ENCODE peak calls at places on chromosomes 1 and 21, in six cellular contexts. One of them, this sample, is unnamed.

GRCh38 chr1:90721210-90722194 is 4.4 kb upstream of the BARHL2 start:
- DNase-seq in Caco-2: peak; percentile 57
- DNase-seq in kidney: no peak
- DNase-seq in heart left ventricle: peak; percentile 77
- DNase-seq in HepG2: peak; percentile 42
- DNase-seq in kidney epithelial cell: no peak
- DNase-seq in this sample: peak; percentile 1

GRCh38 chr1:22636369-22636768 is at the start of gene C1QA:
- DNase-seq in HepG2: no peak
- DNase-seq in Caco-2: no peak
- DNase-seq in heart left ventricle: peak; percentile 86
- DNase-seq in kidney epithelial cell: no peak
- DNase-seq in kidney: peak; percentile 91
- DNase-seq in this sample: no peak

GRCh38 chr1:92483442-92484170 is 3.1 kb downstream of the GFI1 start:
- DNase-seq in Caco-2: peak; percentile 48
- DNase-seq in heart left ventricle: no peak
- DNase-seq in HepG2: no peak
- DNase-seq in kidney epithelial cell: no peak
- DNase-seq in kidney: peak; percentile 70
- DNase-seq in this sample: no peak

GRCh38 chr1:78157162-78157561 is 111.4 kb downstream of the GIPC2 start:
- DNase-seq in HepG2: no peak
- DNase-seq in Caco-2: no peak
- DNase-seq in kidney epithelial cell: no peak
- DNase-seq in heart left ventricle: no peak
- DNase-seq in kidney: no peak
- DNase-seq in this sample: no peak

GRCh38 chr1:98119793-98120192 is 199.0 kb upstream of the DPYD start:
- DNase-seq in heart left ventricle: no peak
- DNase-seq in kidney epithelial cell: no peak
- DNase-seq in Caco-2: peak; percentile 26
- DNase-seq in kidney: no peak
- DNase-seq in HepG2: no peak
- DNase-seq in this sample: no peak

GRCh38 chr1:92934395-92935378 is 26.6 kb downstream of the DIPK1A start:
- DNase-seq in kidney epithelial cell: no peak
- DNase-seq in kidney: peak; percentile 89
- DNase-seq in heart left ventricle: peak; percentile 65
- DNase-seq in Caco-2: no peak
- DNase-seq in HepG2: no peak
- DNase-seq in this sample: peak; percentile 53

GRCh38 chr1:153957744-153958110 is 685 bp downstream of the CRTC2 start:
- DNase-seq in kidney epithelial cell: no peak
- DNase-seq in heart left ventricle: no peak
- DNase-seq in Caco-2: no peak
- DNase-seq in HepG2: no peak
- DNase-seq in kidney: no peak
- DNase-seq in this sample: no peak

GRCh38 chr1:11285883-11286734 is 13.1 kb downstream of the UBIAD1 start:
- DNase-seq in Caco-2: no peak
- DNase-seq in heart left ventricle: peak; percentile 3
- DNase-seq in kidney epithelial cell: no peak
- DNase-seq in HepG2: no peak
- DNase-seq in kidney: no peak
- DNase-seq in this sample: no peak

GRCh38 chr21:15080504-15080903 is 15.7 kb upstream of the NRIP1 start:
- DNase-seq in kidney: no peak
- DNase-seq in HepG2: no peak
- DNase-seq in heart left ventricle: no peak
- DNase-seq in kidney epithelial cell: no peak
- DNase-seq in Caco-2: no peak
- DNase-seq in this sample: no peak

GRCh38 chr1:40866408-40866788 is 4.2 kb upstream of the CITED4 start:
- DNase-seq in HepG2: peak; percentile 58
- DNase-seq in kidney epithelial cell: no peak
- DNase-seq in Caco-2: no peak
- DNase-seq in kidney: no peak
- DNase-seq in heart left ventricle: no peak
- DNase-seq in this sample: no peak

GRCh38 chr1:21219674-21220073 is 43.0 kb upstream of the EIF4G3 start:
- DNase-seq in Caco-2: no peak
- DNase-seq in HepG2: no peak
- DNase-seq in heart left ventricle: no peak
- DNase-seq in kidney: peak; percentile 71
- DNase-seq in kidney epithelial cell: no peak
- DNase-seq in this sample: no peak

GRCh38 chr1:9389969-9390368 is 97.3 kb downstream of the SPSB1 start:
- DNase-seq in HepG2: no peak
- DNase-seq in Caco-2: no peak
- DNase-seq in kidney epithelial cell: no peak
- DNase-seq in heart left ventricle: no peak
- DNase-seq in kidney: no peak
- DNase-seq in this sample: no peak

GRCh38 chr1:21671915-21672314 is 2.8 kb upstream of the RAP1GAP start:
- DNase-seq in HepG2: no peak
- DNase-seq in kidney epithelial cell: no peak
- DNase-seq in heart left ventricle: no peak
- DNase-seq in kidney: no peak
- DNase-seq in Caco-2: no peak
- DNase-seq in this sample: no peak

GRCh38 chr1:237394263-237394662 is 352.3 kb downstream of the RYR2 start:
- DNase-seq in Caco-2: no peak
- DNase-seq in kidney epithelial cell: no peak
- DNase-seq in HepG2: no peak
- DNase-seq in kidney: no peak
- DNase-seq in heart left ventricle: no peak
- DNase-seq in this sample: no peak

GRCh38 chr1:208245185-208245705 is 1.1 kb upstream of the PLXNA2 start:
- DNase-seq in kidney: peak; percentile 92
- DNase-seq in kidney epithelial cell: peak; percentile 72
- DNase-seq in Caco-2: peak; percentile 83
- DNase-seq in heart left ventricle: peak; percentile 89
- DNase-seq in HepG2: peak; percentile 85
- DNase-seq in this sample: peak; percentile 58

GRCh38 chr1:177306981-177307380 is 136.2 kb downstream of the BRINP2 start:
- DNase-seq in heart left ventricle: no peak
- DNase-seq in HepG2: no peak
- DNase-seq in Caco-2: no peak
- DNase-seq in kidney epithelial cell: no peak
- DNase-seq in kidney: no peak
- DNase-seq in this sample: no peak

GRCh38 chr1:46081206-46081605 is 51.2 kb downstream of the PIK3R3 start:
- DNase-seq in Caco-2: no peak
- DNase-seq in kidney epithelial cell: no peak
- DNase-seq in kidney: no peak
- DNase-seq in heart left ventricle: no peak
- DNase-seq in HepG2: no peak
- DNase-seq in this sample: no peak

GRCh38 chr1:230385930-230386329 is 40.2 kb downstream of the PGBD5 start:
- DNase-seq in heart left ventricle: no peak
- DNase-seq in Caco-2: no peak
- DNase-seq in kidney: no peak
- DNase-seq in HepG2: no peak
- DNase-seq in kidney epithelial cell: no peak
- DNase-seq in this sample: no peak

GRCh38 chr1:31714442-31715096 is 10.8 kb upstream of the COL16A1 start:
- DNase-seq in Caco-2: peak; percentile 17
- DNase-seq in kidney epithelial cell: no peak
- DNase-seq in heart left ventricle: peak; percentile 84
- DNase-seq in HepG2: peak; percentile 39
- DNase-seq in kidney: peak; percentile 92
- DNase-seq in this sample: peak; percentile 52
- TF ChIP-seq CTCF in Caco-2: peak; percentile 20
- TF ChIP-seq CTCF in kidney epithelial cell: peak; percentile 56
- TF ChIP-seq CTCF in heart left ventricle: peak; percentile 47
- TF ChIP-seq CTCF in HepG2: peak; percentile 77
- TF ChIP-seq CTCF in kidney: peak; percentile 39
- TF ChIP-seq CTCF in this sample: peak; percentile 65

GRCh38 chr1:160579216-160579701 is at the start of gene CD84:
- DNase-seq in kidney epithelial cell: no peak
- DNase-seq in heart left ventricle: no peak
- DNase-seq in kidney: no peak
- DNase-seq in HepG2: no peak
- DNase-seq in Caco-2: no peak
- DNase-seq in this sample: no peak
- H3K4me3 ChIP-seq in kidney epithelial cell: no peak within 1 kb of the TSS
- H3K4me3 ChIP-seq in heart left ventricle: peak within 1 kb of the TSS; percentile 65
- H3K4me3 ChIP-seq in kidney: no peak within 1 kb of the TSS
- H3K4me3 ChIP-seq in HepG2: no peak within 1 kb of the TSS
- H3K4me3 ChIP-seq in Caco-2: no peak within 1 kb of the TSS
- H3K4me3 ChIP-seq in this sample: no peak within 1 kb of the TSS

DNA sequence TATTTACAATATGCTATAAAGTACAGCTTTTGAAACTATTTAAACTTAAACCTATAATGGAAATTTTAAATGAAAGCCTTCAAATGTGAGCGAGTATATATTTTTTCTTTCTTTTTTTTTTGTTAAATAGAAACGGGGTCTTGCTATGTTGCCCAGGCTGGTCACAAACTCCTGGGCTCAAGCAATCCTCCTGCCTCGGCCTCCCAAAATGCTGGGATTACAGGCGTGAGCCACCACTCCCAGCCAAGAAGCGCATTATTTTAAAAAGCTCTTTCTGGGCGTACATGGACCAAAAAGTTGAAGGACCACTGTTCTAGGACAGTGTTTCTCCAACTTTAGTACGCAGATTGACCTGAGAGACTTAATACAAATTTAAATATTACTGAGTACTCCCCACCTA is 87.5 kb downstream of the TRIM33 start:
- DNase-seq in kidney: no peak
- DNase-seq in HepG2: no peak
- DNase-seq in Caco-2: no peak
- DNase-seq in kidney epithelial cell: no peak
- DNase-seq in heart left ventricle: no peak
- DNase-seq in this sample: no peak
- H3K36me3 ChIP-seq in kidney: peaks cover 55% of the 10 kb centered on the region
- H3K36me3 ChIP-seq in HepG2: peaks cover 72% of the 10 kb centered on the region
- H3K36me3 ChIP-seq in Caco-2: no peaks in the 10 kb centered on the region
- H3K36me3 ChIP-seq in kidney epithelial cell: peaks cover 2% of the 10 kb centered on the region
- H3K36me3 ChIP-seq in heart left ventricle: peaks cover 26% of the 10 kb centered on the region
- H3K36me3 ChIP-seq in this sample: peaks cover 6% of the 10 kb centered on the region

DNA sequence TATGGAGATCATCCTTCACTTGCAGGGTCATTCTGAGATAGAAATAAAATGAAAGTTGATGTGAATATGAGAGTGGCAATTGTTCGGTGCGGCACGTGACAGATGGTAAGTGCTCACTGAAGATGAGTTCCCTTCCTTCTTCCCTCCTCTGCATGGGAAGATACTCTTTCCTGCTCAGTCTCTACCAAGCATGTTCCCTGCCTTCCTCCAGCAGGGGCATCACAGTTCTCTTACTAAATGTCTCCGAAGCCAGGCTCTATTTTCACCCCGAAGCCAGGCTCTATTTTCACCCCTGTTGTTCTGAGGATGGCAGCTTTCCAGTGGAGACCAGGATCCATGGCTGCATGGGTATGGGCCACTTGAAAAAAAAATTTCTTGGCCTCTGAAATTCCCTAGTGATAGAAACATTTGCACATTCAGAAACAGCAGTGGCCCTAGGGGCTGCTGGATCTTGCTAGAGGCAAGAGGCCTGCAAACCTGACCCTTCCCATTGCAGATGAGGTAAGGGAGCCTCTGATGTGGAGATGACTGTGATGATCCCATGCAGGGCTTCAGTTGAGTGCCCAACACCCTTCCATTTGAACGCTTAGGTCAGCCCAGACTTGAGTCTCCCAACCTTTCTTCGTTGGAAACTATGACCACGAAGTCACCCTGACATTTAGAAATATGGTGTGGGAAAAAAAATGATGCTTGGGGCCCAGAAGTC is 123.7 kb upstream of the HMGB4 start:
- DNase-seq in heart left ventricle: no peak
- DNase-seq in HepG2: no peak
- DNase-seq in kidney: no peak
- DNase-seq in kidney epithelial cell: no peak
- DNase-seq in Caco-2: no peak
- DNase-seq in this sample: no peak
- TF ChIP-seq CTCF in heart left ventricle: no peak
- TF ChIP-seq CTCF in HepG2: no peak
- TF ChIP-seq CTCF in kidney: no peak
- TF ChIP-seq CTCF in kidney epithelial cell: no peak
- TF ChIP-seq CTCF in Caco-2: no peak
- TF ChIP-seq CTCF in this sample: peak; percentile 7

GRCh38 chr21:42526379-42526727 is 12.7 kb downstream of the SLC37A1 start:
- DNase-seq in kidney: peak; percentile 77
- DNase-seq in Caco-2: no peak
- DNase-seq in HepG2: peak; percentile 75
- DNase-seq in kidney epithelial cell: no peak
- DNase-seq in heart left ventricle: peak; percentile 74
- DNase-seq in this sample: no peak

GRCh38 chr21:42523941-42524340 is 10.3 kb downstream of the SLC37A1 start:
- DNase-seq in kidney epithelial cell: no peak
- DNase-seq in heart left ventricle: no peak
- DNase-seq in kidney: no peak
- DNase-seq in Caco-2: no peak
- DNase-seq in HepG2: no peak
- DNase-seq in this sample: no peak

GRCh38 chr21:42525676-42526378 is 12.2 kb downstream of the SLC37A1 start:
- DNase-seq in heart left ventricle: no peak
- DNase-seq in HepG2: no peak
- DNase-seq in Caco-2: no peak
- DNase-seq in kidney epithelial cell: no peak
- DNase-seq in kidney: no peak
- DNase-seq in this sample: no peak

GRCh38 chr21:42524341-42525227 is 10.9 kb downstream of the SLC37A1 start:
- DNase-seq in Caco-2: no peak
- DNase-seq in kidney epithelial cell: no peak
- DNase-seq in heart left ventricle: peak; percentile 75
- DNase-seq in kidney: no peak
- DNase-seq in HepG2: peak; percentile 9
- DNase-seq in this sample: peak; percentile 25

GRCh38 chr21:42525228-42525604 is 11.6 kb downstream of the SLC37A1 start:
- DNase-seq in HepG2: no peak
- DNase-seq in kidney epithelial cell: no peak
- DNase-seq in kidney: no peak
- DNase-seq in Caco-2: no peak
- DNase-seq in heart left ventricle: no peak
- DNase-seq in this sample: no peak
- H3K4me3 ChIP-seq in HepG2: no peak overlapping the region
- H3K4me3 ChIP-seq in kidney epithelial cell: no peak overlapping the region
- H3K4me3 ChIP-seq in kidney: no peak overlapping the region
- H3K4me3 ChIP-seq in Caco-2: no peak overlapping the region
- H3K4me3 ChIP-seq in heart left ventricle: peak overlapping the region; percentile 31
- H3K4me3 ChIP-seq in this sample: no peak overlapping the region

GRCh38 chr1:100147875-100148274 is 14.9 kb downstream of the TRMT13 start:
- DNase-seq in heart left ventricle: no peak
- DNase-seq in kidney epithelial cell: no peak
- DNase-seq in Caco-2: no peak
- DNase-seq in kidney: no peak
- DNase-seq in HepG2: no peak
- DNase-seq in this sample: no peak
- H3K36me3 ChIP-seq in heart left ventricle: peaks cover 11% of the 10 kb centered on the region
- H3K36me3 ChIP-seq in kidney epithelial cell: no peaks in the 10 kb centered on the region
- H3K36me3 ChIP-seq in Caco-2: no peaks in the 10 kb centered on the region
- H3K36me3 ChIP-seq in kidney: peaks cover 27% of the 10 kb centered on the region
- H3K36me3 ChIP-seq in HepG2: peaks cover 26% of the 10 kb centered on the region
- H3K36me3 ChIP-seq in this sample: peaks cover 3% of the 10 kb centered on the region